ENCODE peak calls at places on chromosomes 5 and 9, in six cellular contexts. One of them, this sample, is unnamed.
A peak's percentile ranks its signal among the peaks of the same experiment; 100 is the strongest.

GRCh38 chr5:39217365-39218281 is 1.7 kb downstream of the FYB1 start:
- DNase-seq in ascending aorta: peak; percentile 88
- DNase-seq in psoas muscle: peak; percentile 83
- DNase-seq in OCI-LY7: peak; percentile 58
- DNase-seq in foreskin fibroblast: peak; percentile 62
- DNase-seq in epithelial cell of esophagus: peak; percentile 85
- DNase-seq in this sample: no peak

GRCh38 chr5:57346336-57346735 is 136.3 kb downstream of the ACTBL2 start:
- DNase-seq in ascending aorta: no peak
- DNase-seq in psoas muscle: no peak
- DNase-seq in OCI-LY7: no peak
- DNase-seq in foreskin fibroblast: peak; percentile 18
- DNase-seq in epithelial cell of esophagus: no peak
- DNase-seq in this sample: no peak

GRCh38 chr5:131944700-131945550 is 538 bp downstream of the MEIKIN start:
- DNase-seq in ascending aorta: no peak
- DNase-seq in psoas muscle: no peak
- DNase-seq in OCI-LY7: no peak
- DNase-seq in foreskin fibroblast: no peak
- DNase-seq in epithelial cell of esophagus: no peak
- DNase-seq in this sample: no peak

GRCh38 chr5:141517321-141517720 is 28.4 kb downstream of the PCDHGC5 start:
- DNase-seq in ascending aorta: no peak
- DNase-seq in psoas muscle: no peak
- DNase-seq in OCI-LY7: no peak
- DNase-seq in foreskin fibroblast: no peak
- DNase-seq in epithelial cell of esophagus: no peak
- DNase-seq in this sample: no peak

GRCh38 chr5:151741678-151742423 is 16.6 kb downstream of the ATOX1 start:
- DNase-seq in ascending aorta: no peak
- DNase-seq in psoas muscle: no peak
- DNase-seq in OCI-LY7: no peak
- DNase-seq in foreskin fibroblast: peak; percentile 72
- DNase-seq in epithelial cell of esophagus: peak; percentile 89
- DNase-seq in this sample: no peak

GRCh38 chr9:89408628-89409101 is 89.2 kb downstream of the SEMA4D start:
- DNase-seq in ascending aorta: no peak
- DNase-seq in psoas muscle: no peak
- DNase-seq in OCI-LY7: no peak
- DNase-seq in foreskin fibroblast: no peak
- DNase-seq in epithelial cell of esophagus: no peak
- DNase-seq in this sample: no peak

GRCh38 chr9:134932656-134933055 is 14.9 kb upstream of the FCN1 start:
- DNase-seq in ascending aorta: no peak
- DNase-seq in psoas muscle: no peak
- DNase-seq in OCI-LY7: peak; percentile 55
- DNase-seq in foreskin fibroblast: no peak
- DNase-seq in epithelial cell of esophagus: no peak
- DNase-seq in this sample: no peak

GRCh38 chr9:134229466-134230091 is 65.2 kb upstream of the RNU6ATAC start:
- DNase-seq in ascending aorta: no peak
- DNase-seq in psoas muscle: no peak
- DNase-seq in OCI-LY7: no peak
- DNase-seq in foreskin fibroblast: no peak
- DNase-seq in epithelial cell of esophagus: no peak
- DNase-seq in this sample: no peak

GRCh38 chr5:39076101-39076756 is 2.0 kb upstream of the RICTOR start:
- DNase-seq in ascending aorta: no peak
- DNase-seq in psoas muscle: no peak
- DNase-seq in OCI-LY7: no peak
- DNase-seq in foreskin fibroblast: no peak
- DNase-seq in epithelial cell of esophagus: no peak
- DNase-seq in this sample: no peak

GRCh38 chr5:54009357-54009756 is 301.0 kb downstream of the ARL15 start:
- DNase-seq in ascending aorta: no peak
- DNase-seq in psoas muscle: no peak
- DNase-seq in OCI-LY7: no peak
- DNase-seq in foreskin fibroblast: no peak
- DNase-seq in epithelial cell of esophagus: no peak
- DNase-seq in this sample: no peak

GRCh38 chr5:54324651-54325271 is 14.4 kb upstream of the ARL15 start:
- DNase-seq in ascending aorta: no peak
- DNase-seq in psoas muscle: no peak
- DNase-seq in OCI-LY7: no peak
- DNase-seq in foreskin fibroblast: no peak
- DNase-seq in epithelial cell of esophagus: no peak
- DNase-seq in this sample: no peak

DNA sequence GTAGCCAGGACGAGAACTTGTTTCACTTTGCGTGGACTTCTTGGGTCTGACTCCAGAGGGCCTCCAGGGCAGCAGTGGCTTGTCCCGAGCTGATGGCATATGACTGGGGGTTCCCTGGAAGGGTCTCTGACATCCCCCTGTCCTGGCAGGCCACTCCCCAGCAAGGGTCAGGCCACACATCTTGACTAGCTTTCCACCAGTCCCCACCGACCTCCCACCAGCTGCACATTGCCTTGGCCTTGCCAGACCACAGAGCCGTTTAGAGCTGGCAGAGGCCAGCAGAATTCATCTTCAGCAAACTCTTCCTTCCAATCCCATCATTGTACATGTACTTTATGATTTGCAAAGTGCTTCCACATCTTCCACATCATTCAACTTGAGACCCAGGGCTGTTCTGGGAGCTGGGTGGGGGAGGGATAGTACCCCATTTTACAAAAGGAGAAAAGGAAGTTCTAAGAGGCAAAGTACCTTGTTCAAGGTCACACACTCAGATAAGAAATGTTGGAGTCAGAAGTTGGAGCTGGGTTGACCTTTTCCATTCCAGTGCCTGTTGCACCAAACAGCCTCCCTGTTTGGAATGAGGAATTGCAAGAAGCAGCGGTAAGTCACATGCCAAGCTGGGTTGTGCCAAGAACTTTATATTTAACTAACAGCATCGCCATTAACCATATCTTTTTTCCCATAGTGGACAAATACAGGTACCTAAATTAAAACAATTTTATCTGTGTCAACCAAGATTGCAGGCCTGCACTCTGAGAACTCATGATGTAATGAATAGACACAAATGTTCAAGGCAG is 25.8 kb upstream of the COL15A1 start:
- DNase-seq in ascending aorta: no peak
- DNase-seq in psoas muscle: no peak
- DNase-seq in OCI-LY7: no peak
- DNase-seq in foreskin fibroblast: no peak
- DNase-seq in epithelial cell of esophagus: no peak
- DNase-seq in this sample: no peak
- H3K4me3 ChIP-seq in ascending aorta: no peak overlapping the region
- H3K4me3 ChIP-seq in psoas muscle: no peak overlapping the region
- H3K4me3 ChIP-seq in OCI-LY7: no peak overlapping the region
- H3K4me3 ChIP-seq in foreskin fibroblast: no peak overlapping the region
- H3K4me3 ChIP-seq in epithelial cell of esophagus: no peak overlapping the region
- H3K4me3 ChIP-seq in this sample: no peak overlapping the region

GRCh38 chr5:170182461-170182860 is 50.3 kb upstream of the C5orf58 start:
- DNase-seq in ascending aorta: no peak
- DNase-seq in psoas muscle: no peak
- DNase-seq in OCI-LY7: no peak
- DNase-seq in foreskin fibroblast: no peak
- DNase-seq in epithelial cell of esophagus: no peak
- DNase-seq in this sample: no peak

GRCh38 chr5:170179626-170180025 is 53.2 kb upstream of the C5orf58 start:
- DNase-seq in ascending aorta: no peak
- DNase-seq in psoas muscle: no peak
- DNase-seq in OCI-LY7: no peak
- DNase-seq in foreskin fibroblast: no peak
- DNase-seq in epithelial cell of esophagus: no peak
- DNase-seq in this sample: no peak

GRCh38 chr5:170181902-170182301 is 50.9 kb upstream of the C5orf58 start:
- DNase-seq in ascending aorta: no peak
- DNase-seq in psoas muscle: no peak
- DNase-seq in OCI-LY7: no peak
- DNase-seq in foreskin fibroblast: no peak
- DNase-seq in epithelial cell of esophagus: no peak
- DNase-seq in this sample: no peak

GRCh38 chr5:170184737-170185136 is 48.0 kb upstream of the C5orf58 start:
- DNase-seq in ascending aorta: no peak
- DNase-seq in psoas muscle: no peak
- DNase-seq in OCI-LY7: no peak
- DNase-seq in foreskin fibroblast: no peak
- DNase-seq in epithelial cell of esophagus: no peak
- DNase-seq in this sample: no peak

DNA sequence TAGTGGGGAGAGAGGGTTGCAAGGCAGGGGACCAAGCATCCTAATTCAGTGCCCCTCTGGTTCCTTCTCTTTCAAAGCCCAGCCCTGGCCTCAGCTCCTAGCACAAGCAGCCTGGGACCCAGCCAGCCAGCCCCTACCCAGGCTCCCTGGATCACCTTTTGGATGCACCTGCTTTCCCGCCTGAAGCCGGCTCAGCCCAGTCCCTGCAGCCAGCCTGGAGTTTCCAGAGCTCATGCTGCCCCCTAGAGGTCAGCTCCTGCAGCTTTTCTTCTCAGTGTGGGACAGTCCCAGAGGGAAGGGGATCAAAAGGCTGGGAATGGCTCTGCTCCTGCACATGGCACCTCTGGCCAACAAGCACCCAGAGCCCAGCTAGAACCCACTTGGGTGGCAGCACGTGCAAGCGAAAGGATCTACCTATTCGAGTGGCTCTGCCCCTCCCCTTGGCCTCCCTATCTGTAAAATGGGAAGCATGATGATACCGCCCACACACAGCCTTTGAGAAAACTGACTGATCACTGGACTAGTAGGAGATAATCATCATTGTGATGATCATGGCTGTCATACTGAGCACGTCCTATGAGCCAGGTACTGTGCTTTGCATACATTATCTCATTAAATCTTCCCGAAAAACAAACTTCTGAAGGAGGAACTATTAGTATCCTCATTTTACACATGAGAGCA is 48.6 kb upstream of the C5orf58 start:
- DNase-seq in ascending aorta: peak; percentile 68
- DNase-seq in psoas muscle: peak; percentile 55
- DNase-seq in OCI-LY7: peak; percentile 57
- DNase-seq in foreskin fibroblast: peak; percentile 26
- DNase-seq in epithelial cell of esophagus: peak; percentile 70
- DNase-seq in this sample: peak; percentile 59
- TF ChIP-seq CTCF in ascending aorta: peak; percentile 37
- TF ChIP-seq CTCF in psoas muscle: peak; percentile 46
- TF ChIP-seq CTCF in OCI-LY7: peak; percentile 92
- TF ChIP-seq CTCF in foreskin fibroblast: peak; percentile 92
- TF ChIP-seq CTCF in epithelial cell of esophagus: peak; percentile 89
- TF ChIP-seq CTCF in this sample: peak; percentile 75

DNA sequence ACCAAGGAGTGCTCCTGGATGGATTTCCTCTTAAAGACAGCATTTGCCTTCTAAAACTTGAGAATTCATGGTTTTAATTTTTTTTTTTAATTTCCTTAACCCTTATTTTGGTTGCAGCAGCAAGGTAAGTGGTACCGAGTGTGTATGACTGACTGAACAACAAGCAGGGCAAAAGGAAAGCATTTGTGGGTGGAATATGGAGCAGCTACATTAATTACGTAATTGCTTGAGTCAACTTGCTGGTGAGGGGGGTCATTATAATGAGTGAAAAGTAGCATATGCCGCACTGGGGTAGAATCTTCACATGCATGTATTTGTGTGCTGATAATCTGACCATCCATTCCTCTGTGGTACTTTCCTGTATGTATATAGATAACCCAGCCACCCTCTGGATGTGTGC is 147.7 kb upstream of the RUSC2 start:
- DNase-seq in ascending aorta: no peak
- DNase-seq in psoas muscle: no peak
- DNase-seq in OCI-LY7: no peak
- DNase-seq in foreskin fibroblast: no peak
- DNase-seq in epithelial cell of esophagus: no peak
- DNase-seq in this sample: no peak
- H3K4me3 ChIP-seq in ascending aorta: peak overlapping the region; percentile 17
- H3K4me3 ChIP-seq in psoas muscle: peak overlapping the region; percentile 58
- H3K4me3 ChIP-seq in OCI-LY7: no peak overlapping the region
- H3K4me3 ChIP-seq in foreskin fibroblast: peak overlapping the region; percentile 56
- H3K4me3 ChIP-seq in epithelial cell of esophagus: no peak overlapping the region
- H3K4me3 ChIP-seq in this sample: peak overlapping the region; percentile 34

GRCh38 chr5:8135742-8136141 is 266.8 kb downstream of the MTRR start:
- DNase-seq in ascending aorta: no peak
- DNase-seq in psoas muscle: no peak
- DNase-seq in OCI-LY7: no peak
- DNase-seq in foreskin fibroblast: no peak
- DNase-seq in epithelial cell of esophagus: no peak
- DNase-seq in this sample: no peak
- TF ChIP-seq CTCF in ascending aorta: no peak
- TF ChIP-seq CTCF in psoas muscle: no peak
- TF ChIP-seq CTCF in OCI-LY7: no peak
- TF ChIP-seq CTCF in foreskin fibroblast: no peak
- TF ChIP-seq CTCF in epithelial cell of esophagus: no peak
- TF ChIP-seq CTCF in this sample: no peak